ENCODE peak calls at places on chromosomes 16 and 17, in nine cellular contexts. I is PC-9, X is prostate gland, S is bronchial epithelial cell, Z is CD14-positive monocyte, L is PC-3, Q is AG10803, O is IMR-90, V is keratinocyte. H is an unnamed sample.

GRCh38 chr17:40130352-40131042 is 8.7 kb downstream of the MSL1 start:
- DNase-seq in I (no peak), X (no peak), S (no peak), Z (peak), L (no peak), Q (no peak), O (no peak), V (no peak), H (no peak)

GRCh38 chr16:1915732-1916653 is 2.2 kb downstream of the HS3ST6 start:
- DNase-seq in I (no peak), X (no peak), S (no peak), Z (no peak), L (no peak), Q (no peak), O (no peak), V (no peak), H (no peak)

GRCh38 chr17:82046903-82047302 is 4.7 kb downstream of the RFNG start:
- DNase-seq in I (no peak), X (no peak), S (no peak), Z (no peak), L (no peak), Q (no peak), O (no peak), V (no peak), H (no peak)

GRCh38 chr16:66273644-66274334 is 92.7 kb upstream of the CDH5 start:
- DNase-seq in I (no peak), X (no peak), S (peak), Z (no peak), L (peak), Q (peak), O (peak), V (no peak), H (peak)

GRCh38 chr16:55491691-55492090 is 12.7 kb downstream of the MMP2 start:
- DNase-seq in I (no peak), X (no peak), S (no peak), Z (no peak), L (no peak), Q (no peak), O (no peak), V (no peak), H (no peak)

GRCh38 chr17:79201119-79201518 is 126.5 kb downstream of the ENGASE start:
- DNase-seq in I (no peak), X (no peak), S (no peak), Z (no peak), L (no peak), Q (no peak), O (no peak), V (no peak), H (no peak)

GRCh38 chr17:14107889-14108288 is 38.6 kb downstream of the COX10 start:
- DNase-seq in I (no peak), X (no peak), S (no peak), Z (no peak), L (no peak), Q (no peak), O (peak), V (no peak), H (no peak)

GRCh38 chr17:2250140-2251095 is 53.2 kb downstream of the SMG6 start:
- DNase-seq in I (no peak), X (no peak), S (no peak), Z (no peak), L (no peak), Q (no peak), O (peak), V (no peak), H (no peak)

GRCh38 chr16:57386381-57386951 is 14.2 kb downstream of the CX3CL1 start:
- DNase-seq in I (no peak), X (no peak), S (no peak), Z (no peak), L (no peak), Q (peak), O (peak), V (no peak), H (no peak)

GRCh38 chr17:72602517-72603345 is 481.9 kb downstream of the SOX9 start:
- DNase-seq in I (peak), X (no peak), S (peak), Z (no peak), L (peak), Q (peak), O (peak), V (no peak), H (no peak)

GRCh38 chr16:80323187-80323807 is 217.5 kb upstream of the DYNLRB2 start:
- DNase-seq in I (no peak), X (no peak), S (no peak), Z (no peak), L (no peak), Q (no peak), O (no peak), V (no peak), H (no peak)

GRCh38 chr17:75073618-75074047 is 14.1 kb upstream of the SLC16A5 start:
- DNase-seq in I (no peak), X (peak), S (no peak), Z (no peak), L (no peak), Q (peak), O (no peak), V (no peak), H (no peak)

GRCh38 chr16:75789237-75789636 is 62.9 kb upstream of the CPHXL start:
- DNase-seq in I (peak), X (peak), S (peak), Z (no peak), L (peak), Q (peak), O (peak), V (no peak), H (peak)

GRCh38 chr17:47225911-47226688 is 17.0 kb downstream of the MYL4 start:
- DNase-seq in I (no peak), X (no peak), S (no peak), Z (no peak), L (no peak), Q (peak), O (peak), V (no peak), H (no peak)

GRCh38 chr17:48486557-48486956 is 44.3 kb downstream of the HOXB1 start:
- DNase-seq in I (no peak), X (no peak), S (peak), Z (no peak), L (peak), Q (peak), O (peak), V (peak), H (no peak)

GRCh38 chr16:76748698-76749097 is 442.3 kb upstream of the MON1B start:
- DNase-seq in I (no peak), X (no peak), S (no peak), Z (no peak), L (no peak), Q (no peak), O (no peak), V (no peak), H (no peak)

DNA sequence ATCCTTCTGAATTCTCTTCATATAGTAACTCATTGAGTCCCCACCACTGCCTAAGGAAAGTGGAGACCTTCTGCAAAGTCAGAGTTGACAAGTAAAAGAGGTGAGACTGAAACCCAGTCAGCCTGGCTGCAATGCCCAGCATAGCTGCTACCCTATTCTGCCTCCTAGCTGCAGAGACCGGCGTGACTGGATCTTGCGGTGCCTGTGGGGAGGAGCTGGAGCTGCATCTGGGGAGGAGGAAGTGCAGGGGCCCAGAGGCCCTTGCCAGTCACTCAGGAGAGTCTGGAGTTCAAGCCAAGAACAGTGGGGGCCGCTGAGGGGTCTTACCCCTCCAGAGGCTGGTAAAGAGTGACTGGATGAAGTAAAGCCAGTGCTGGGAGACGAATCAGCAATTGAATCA is 35.0 kb upstream of the ZNF423 start:
- DNase-seq in I (no peak), X (no peak), S (no peak), Z (no peak), L (no peak), Q (no peak), O (no peak), V (no peak), H (peak)
- TF ChIP-seq CTCF in I (no peak), X (no peak), S (no peak), Z (no peak), L (no peak), Q (no peak), O (no peak), V (peak), H (peak)

DNA sequence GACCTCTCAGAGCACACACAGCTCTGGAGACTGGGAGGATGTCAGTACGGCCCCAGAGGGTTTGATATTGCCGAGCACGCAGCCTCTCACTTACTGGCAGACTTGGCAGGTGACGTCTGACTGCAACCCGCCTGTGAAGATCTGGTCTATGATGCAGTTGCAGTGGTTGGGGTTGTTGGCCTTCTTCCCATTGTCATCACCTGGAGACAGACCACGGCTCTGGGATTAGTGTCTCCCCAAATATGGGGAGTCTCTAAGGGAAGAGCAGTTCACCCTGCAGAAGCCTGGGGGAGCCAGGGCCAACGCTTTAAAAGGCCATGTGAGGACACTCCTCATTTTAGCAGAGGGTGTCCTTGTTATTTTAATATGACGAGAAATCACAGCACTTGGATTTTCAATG is 30.1 kb downstream of the USP22 start:
- DNase-seq in I (no peak), X (no peak), S (no peak), Z (peak), L (no peak), Q (no peak), O (no peak), V (no peak), H (no peak)
- TF ChIP-seq CTCF in I (no peak), X (no peak), S (no peak), Z (no peak), L (no peak), Q (no peak), O (no peak), V (no peak), H (no peak)

GRCh38 chr17:57499648-57500049 is 243.3 kb downstream of the MSI2 start:
- DNase-seq in I (no peak), X (no peak), S (no peak), Z (no peak), L (no peak), Q (peak), O (no peak), V (no peak), H (no peak)
- TF ChIP-seq CTCF in I (no peak), X (no peak), S (no peak), Z (no peak), L (no peak), Q (peak), O (no peak), V (no peak), H (no peak)

GRCh38 chr16:17578921-17579876 is 108.4 kb upstream of the XYLT1 start:
- DNase-seq in I (no peak), X (peak), S (peak), Z (peak), L (peak), Q (peak), O (peak), V (no peak), H (peak)
- TF ChIP-seq CTCF in I (peak), X (peak), S (peak), Z (peak), L (peak), Q (peak), O (peak), V (peak), H (peak)

GRCh38 chr17:34176440-34176839 is 78.6 kb upstream of the CCL2 start:
- DNase-seq in I (no peak), X (no peak), S (no peak), Z (no peak), L (no peak), Q (no peak), O (no peak), V (no peak), H (no peak)

GRCh38 chr17:34182036-34182803 is 72.9 kb upstream of the CCL2 start:
- DNase-seq in I (no peak), X (no peak), S (no peak), Z (no peak), L (no peak), Q (no peak), O (no peak), V (no peak), H (no peak)

GRCh38 chr17:34177642-34178041 is 77.4 kb upstream of the CCL2 start:
- DNase-seq in I (no peak), X (no peak), S (no peak), Z (no peak), L (no peak), Q (peak), O (peak), V (no peak), H (no peak)

GRCh38 chr17:34173221-34173620 is 81.9 kb upstream of the CCL2 start:
- DNase-seq in I (no peak), X (no peak), S (no peak), Z (no peak), L (no peak), Q (peak), O (peak), V (no peak), H (no peak)

DNA sequence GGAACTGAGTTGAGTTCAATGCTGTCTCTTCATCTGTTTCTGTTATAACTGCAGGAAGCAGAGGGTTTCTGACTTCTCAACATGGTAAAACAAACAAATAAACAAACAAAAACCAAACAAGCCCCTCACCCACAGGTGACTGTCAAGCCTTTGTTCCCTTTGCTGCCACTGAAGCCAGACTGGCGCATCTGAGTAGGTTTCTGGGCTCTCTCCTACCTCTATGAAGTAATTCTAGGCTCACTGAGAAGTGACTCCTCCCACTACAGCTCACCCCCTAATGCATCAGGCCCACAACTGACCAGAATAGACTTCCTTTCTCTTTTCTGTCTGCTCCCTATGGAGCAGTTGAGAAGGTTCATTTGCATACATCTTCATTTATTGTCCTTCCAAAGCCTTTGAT is 77.0 kb upstream of the CCL2 start:
- DNase-seq in I (no peak), X (no peak), S (no peak), Z (no peak), L (no peak), Q (no peak), O (peak), V (no peak), H (no peak)
- TF ChIP-seq CTCF in I (no peak), X (no peak), S (no peak), Z (no peak), L (no peak), Q (peak), O (no peak), V (no peak), H (no peak)

GRCh38 chr17:38870259-38871165 is 654 bp downstream of the LASP1 start:
- DNase-seq in I (peak), X (peak), S (peak), Z (peak), L (peak), Q (peak), O (peak), V (no peak), H (peak)
- TF ChIP-seq CTCF in I (no peak), X (no peak), S (no peak), Z (no peak), L (no peak), Q (no peak), O (no peak), V (no peak), H (no peak)